ENCODE peak calls at places on chromosomes 7 and 10, in six cellular contexts. One of them, this sample, is unnamed.

GRCh38 chr10:25068152-25069058 is 52.0 kb downstream of the THNSL1 start:
- DNase-seq in body of pancreas: no peak
- DNase-seq in esophagus muscularis mucosa: peak
- DNase-seq in breast epithelium: no peak
- DNase-seq in adrenal gland: no peak
- DNase-seq in A549: no peak
- DNase-seq in this sample: no peak

GRCh38 chr7:75584385-75584784 is 92.3 kb downstream of the SPDYE5 start:
- DNase-seq in body of pancreas: no peak
- DNase-seq in esophagus muscularis mucosa: no peak
- DNase-seq in breast epithelium: no peak
- DNase-seq in adrenal gland: no peak
- DNase-seq in A549: no peak
- DNase-seq in this sample: no peak

GRCh38 chr7:157160433-157160832 is 21.7 kb downstream of the UBE3C start:
- DNase-seq in body of pancreas: no peak
- DNase-seq in esophagus muscularis mucosa: no peak
- DNase-seq in breast epithelium: no peak
- DNase-seq in adrenal gland: no peak
- DNase-seq in A549: no peak
- DNase-seq in this sample: no peak

GRCh38 chr10:73768881-73769280 is 13.0 kb upstream of the CHCHD1 start:
- DNase-seq in body of pancreas: no peak
- DNase-seq in esophagus muscularis mucosa: no peak
- DNase-seq in breast epithelium: no peak
- DNase-seq in adrenal gland: no peak
- DNase-seq in A549: no peak
- DNase-seq in this sample: no peak

GRCh38 chr7:111089822-111090426 is 1.0 kb upstream of the LRRN3 start:
- DNase-seq in body of pancreas: no peak
- DNase-seq in esophagus muscularis mucosa: no peak
- DNase-seq in breast epithelium: no peak
- DNase-seq in adrenal gland: no peak
- DNase-seq in A549: peak
- DNase-seq in this sample: peak

GRCh38 chr7:126637538-126637937 is 615.2 kb downstream of the GRM8 start:
- DNase-seq in body of pancreas: no peak
- DNase-seq in esophagus muscularis mucosa: no peak
- DNase-seq in breast epithelium: no peak
- DNase-seq in adrenal gland: no peak
- DNase-seq in A549: no peak
- DNase-seq in this sample: no peak

GRCh38 chr10:32143302-32143847 is 87.2 kb upstream of the KIF5B start:
- DNase-seq in body of pancreas: no peak
- DNase-seq in esophagus muscularis mucosa: no peak
- DNase-seq in breast epithelium: no peak
- DNase-seq in adrenal gland: no peak
- DNase-seq in A549: no peak
- DNase-seq in this sample: no peak

GRCh38 chr7:69906309-69906995 is 308.2 kb downstream of the AUTS2 start:
- DNase-seq in body of pancreas: no peak
- DNase-seq in esophagus muscularis mucosa: no peak
- DNase-seq in breast epithelium: no peak
- DNase-seq in adrenal gland: no peak
- DNase-seq in A549: no peak
- DNase-seq in this sample: no peak

GRCh38 chr10:91552706-91553105 is 80.2 kb downstream of the PPP1R3C start:
- DNase-seq in body of pancreas: peak
- DNase-seq in esophagus muscularis mucosa: no peak
- DNase-seq in breast epithelium: no peak
- DNase-seq in adrenal gland: peak
- DNase-seq in A549: no peak
- DNase-seq in this sample: no peak

GRCh38 chr10:75404335-75405200 is 3.0 kb upstream of the ZNF503 start:
- DNase-seq in body of pancreas: peak
- DNase-seq in esophagus muscularis mucosa: no peak
- DNase-seq in breast epithelium: peak
- DNase-seq in adrenal gland: peak
- DNase-seq in A549: no peak
- DNase-seq in this sample: no peak

GRCh38 chr10:17262502-17262901 is 34.5 kb downstream of the VIM start:
- DNase-seq in body of pancreas: no peak
- DNase-seq in esophagus muscularis mucosa: no peak
- DNase-seq in breast epithelium: no peak
- DNase-seq in adrenal gland: no peak
- DNase-seq in A549: no peak
- DNase-seq in this sample: peak

GRCh38 chr7:77413128-77413527 is 3.0 kb downstream of the GSAP start:
- DNase-seq in body of pancreas: no peak
- DNase-seq in esophagus muscularis mucosa: no peak
- DNase-seq in breast epithelium: no peak
- DNase-seq in adrenal gland: no peak
- DNase-seq in A549: no peak
- DNase-seq in this sample: no peak

GRCh38 chr7:88184848-88185304 is 35.0 kb downstream of the SRI start:
- DNase-seq in body of pancreas: no peak
- DNase-seq in esophagus muscularis mucosa: no peak
- DNase-seq in breast epithelium: peak
- DNase-seq in adrenal gland: no peak
- DNase-seq in A549: no peak
- DNase-seq in this sample: peak

GRCh38 chr10:32253821-32254220 is 93.1 kb downstream of the EPC1 start:
- DNase-seq in body of pancreas: no peak
- DNase-seq in esophagus muscularis mucosa: no peak
- DNase-seq in breast epithelium: no peak
- DNase-seq in adrenal gland: no peak
- DNase-seq in A549: no peak
- DNase-seq in this sample: no peak

GRCh38 chr10:97810476-97810875 is 38.7 kb upstream of the SFRP5 start:
- DNase-seq in body of pancreas: no peak
- DNase-seq in esophagus muscularis mucosa: no peak
- DNase-seq in breast epithelium: no peak
- DNase-seq in adrenal gland: no peak
- DNase-seq in A549: no peak
- DNase-seq in this sample: no peak

GRCh38 chr10:97888641-97889262 is 39.1 kb downstream of the GOLGA7B start:
- DNase-seq in body of pancreas: no peak
- DNase-seq in esophagus muscularis mucosa: no peak
- DNase-seq in breast epithelium: peak
- DNase-seq in adrenal gland: no peak
- DNase-seq in A549: peak
- DNase-seq in this sample: no peak

GRCh38 chr10:124568858-124569622 is 107.4 kb downstream of the LHPP start:
- DNase-seq in body of pancreas: no peak
- DNase-seq in esophagus muscularis mucosa: no peak
- DNase-seq in breast epithelium: no peak
- DNase-seq in adrenal gland: no peak
- DNase-seq in A549: no peak
- DNase-seq in this sample: no peak

GRCh38 chr10:129768437-129769355 is 195.4 kb downstream of the EBF3 start:
- DNase-seq in body of pancreas: peak
- DNase-seq in esophagus muscularis mucosa: peak
- DNase-seq in breast epithelium: peak
- DNase-seq in adrenal gland: no peak
- DNase-seq in A549: no peak
- DNase-seq in this sample: no peak

GRCh38 chr10:30207485-30208052 is 141.5 kb downstream of the MTPAP start:
- DNase-seq in body of pancreas: no peak
- DNase-seq in esophagus muscularis mucosa: no peak
- DNase-seq in breast epithelium: no peak
- DNase-seq in adrenal gland: no peak
- DNase-seq in A549: no peak
- DNase-seq in this sample: no peak

GRCh38 chr7:90988523-90988922 is 275.7 kb upstream of the FZD1 start:
- DNase-seq in body of pancreas: no peak
- DNase-seq in esophagus muscularis mucosa: no peak
- DNase-seq in breast epithelium: no peak
- DNase-seq in adrenal gland: no peak
- DNase-seq in A549: no peak
- DNase-seq in this sample: no peak

GRCh38 chr10:131155218-131155902 is 156.2 kb downstream of the TCERG1L start:
- DNase-seq in body of pancreas: no peak
- DNase-seq in esophagus muscularis mucosa: no peak
- DNase-seq in breast epithelium: no peak
- DNase-seq in adrenal gland: no peak
- DNase-seq in A549: no peak
- DNase-seq in this sample: no peak

GRCh38 chr10:101545898-101546297 is 42.2 kb downstream of the POLL start:
- DNase-seq in body of pancreas: no peak
- DNase-seq in esophagus muscularis mucosa: no peak
- DNase-seq in breast epithelium: no peak
- DNase-seq in adrenal gland: no peak
- DNase-seq in A549: no peak
- DNase-seq in this sample: peak

GRCh38 chr10:30392564-30392990 is 41.4 kb upstream of the MAP3K8 start:
- DNase-seq in body of pancreas: peak
- DNase-seq in esophagus muscularis mucosa: no peak
- DNase-seq in breast epithelium: peak
- DNase-seq in adrenal gland: peak
- DNase-seq in A549: peak
- DNase-seq in this sample: peak

GRCh38 chr10:77872151-77872946 is 54.2 kb downstream of the DLG5 start:
- DNase-seq in body of pancreas: no peak
- DNase-seq in esophagus muscularis mucosa: no peak
- DNase-seq in breast epithelium: peak
- DNase-seq in adrenal gland: peak
- DNase-seq in A549: no peak
- DNase-seq in this sample: no peak

GRCh38 chr10:101138788-101139420 is 7.8 kb downstream of the TLX1 start:
- DNase-seq in body of pancreas: no peak
- DNase-seq in esophagus muscularis mucosa: no peak
- DNase-seq in breast epithelium: no peak
- DNase-seq in adrenal gland: no peak
- DNase-seq in A549: no peak
- DNase-seq in this sample: no peak

GRCh38 chr10:116742367-116743265 is at the start of gene HSPA12A:
- DNase-seq in body of pancreas: peak
- DNase-seq in esophagus muscularis mucosa: peak
- DNase-seq in breast epithelium: peak
- DNase-seq in adrenal gland: peak
- DNase-seq in A549: peak
- DNase-seq in this sample: peak

DNA sequence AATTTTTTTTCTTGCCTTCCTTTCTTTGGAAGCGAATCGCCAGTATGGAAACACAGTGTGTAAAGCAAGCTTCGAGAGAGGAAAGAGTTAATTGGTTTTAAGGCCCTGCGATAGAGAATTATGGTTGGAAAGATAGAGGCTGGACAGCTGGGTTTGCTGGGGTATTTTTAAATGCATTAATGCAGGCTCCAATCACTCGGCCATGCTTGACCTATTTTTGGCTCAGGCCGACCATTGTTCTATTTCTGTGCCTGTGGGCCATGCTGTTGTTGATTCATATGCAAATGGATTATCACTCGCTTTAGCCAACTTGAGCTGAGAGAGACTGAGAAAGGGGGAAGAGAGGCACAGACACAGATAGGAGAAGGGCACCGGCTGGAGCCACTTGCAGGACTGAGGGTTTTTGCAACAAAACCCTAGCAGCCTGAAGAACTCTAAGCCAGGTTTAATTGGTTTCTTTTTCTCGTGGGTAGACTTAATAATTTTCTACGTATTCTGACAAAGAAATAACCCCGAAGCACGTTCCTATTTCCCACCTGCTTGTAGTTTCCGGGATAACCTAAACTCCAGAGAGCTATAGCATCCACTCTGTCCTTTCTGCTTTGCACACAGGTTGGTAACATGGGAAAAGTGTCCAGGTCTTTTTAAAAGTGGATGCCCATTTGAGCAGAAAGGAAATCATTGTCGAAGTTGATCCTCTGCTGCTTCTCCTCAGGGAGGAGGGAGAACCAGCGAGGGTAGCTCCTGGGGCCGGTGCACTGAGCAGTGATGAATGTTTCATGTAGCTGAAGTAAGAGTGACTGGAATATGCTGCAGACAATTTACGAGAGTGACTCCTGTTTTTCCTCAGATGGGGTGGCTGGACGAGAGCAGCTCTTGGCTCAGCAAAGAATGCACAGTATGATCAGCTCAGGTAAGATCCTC is at the start of gene HDAC9:
- DNase-seq in body of pancreas: no peak
- DNase-seq in esophagus muscularis mucosa: no peak
- DNase-seq in breast epithelium: no peak
- DNase-seq in adrenal gland: peak
- DNase-seq in A549: no peak
- DNase-seq in this sample: no peak
- TF ChIP-seq POLR2A in body of pancreas: no peak
- TF ChIP-seq POLR2A in esophagus muscularis mucosa: no peak
- TF ChIP-seq POLR2A in breast epithelium: no peak
- TF ChIP-seq POLR2A in adrenal gland: no peak
- TF ChIP-seq POLR2A in A549: no peak
- TF ChIP-seq POLR2A in this sample: no peak

GRCh38 chr10:114526497-114527238 is 122.4 kb upstream of the AFAP1L2 start:
- DNase-seq in body of pancreas: peak
- DNase-seq in esophagus muscularis mucosa: peak
- DNase-seq in breast epithelium: peak
- DNase-seq in adrenal gland: no peak
- DNase-seq in A549: peak
- DNase-seq in this sample: peak
- TF ChIP-seq POLR2A in body of pancreas: peak
- TF ChIP-seq POLR2A in esophagus muscularis mucosa: peak
- TF ChIP-seq POLR2A in breast epithelium: peak
- TF ChIP-seq POLR2A in adrenal gland: no peak
- TF ChIP-seq POLR2A in A549: peak
- TF ChIP-seq POLR2A in this sample: no peak

DNA sequence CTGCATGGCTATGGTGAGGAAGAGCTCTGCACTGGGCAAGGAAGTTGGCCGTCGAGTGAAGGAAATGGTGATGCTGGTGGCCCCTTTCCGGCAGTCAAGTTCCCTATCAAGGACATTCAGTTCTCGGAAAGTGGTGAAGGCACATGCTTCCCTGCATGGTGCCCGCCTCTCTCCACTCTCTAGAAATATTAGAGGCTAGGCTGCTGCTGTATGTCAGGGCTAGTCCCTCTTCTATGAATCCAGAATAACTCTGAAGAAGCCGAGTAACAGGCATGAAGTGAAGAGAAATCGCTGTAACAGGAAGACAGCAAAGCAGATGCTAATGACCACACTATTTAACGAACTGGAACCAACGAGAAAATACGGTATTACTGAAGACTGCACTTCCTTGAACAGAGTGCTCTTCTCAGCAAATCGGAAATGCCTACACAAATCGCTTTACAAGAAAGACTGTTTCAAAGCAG is 5.4 kb downstream of the IDI1 start:
- DNase-seq in body of pancreas: no peak
- DNase-seq in esophagus muscularis mucosa: no peak
- DNase-seq in breast epithelium: no peak
- DNase-seq in adrenal gland: no peak
- DNase-seq in A549: no peak
- DNase-seq in this sample: peak
- TF ChIP-seq POLR2A in body of pancreas: peak
- TF ChIP-seq POLR2A in esophagus muscularis mucosa: no peak
- TF ChIP-seq POLR2A in breast epithelium: no peak
- TF ChIP-seq POLR2A in adrenal gland: peak
- TF ChIP-seq POLR2A in A549: no peak
- TF ChIP-seq POLR2A in this sample: no peak

DNA sequence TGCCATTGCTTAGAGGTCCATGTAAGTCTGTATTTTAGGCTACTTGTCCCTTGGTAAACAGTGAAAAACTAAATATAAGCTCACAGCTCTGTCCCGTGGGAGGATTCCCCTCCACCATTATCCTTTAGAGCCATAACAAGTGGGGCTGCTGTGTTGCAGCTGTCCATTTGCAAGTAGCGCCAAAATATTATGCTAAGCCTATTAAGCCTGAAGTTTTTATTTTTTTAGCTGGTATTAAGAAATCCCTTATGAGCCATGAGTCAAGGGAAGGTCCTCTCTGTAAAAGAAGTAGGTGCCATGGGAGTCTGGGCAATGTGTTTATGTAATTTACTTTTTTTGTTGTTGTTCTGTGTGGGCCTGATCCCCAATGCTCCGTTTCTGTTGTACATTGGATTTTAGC is 183.9 kb downstream of the THSD7A start:
- DNase-seq in body of pancreas: no peak
- DNase-seq in esophagus muscularis mucosa: no peak
- DNase-seq in breast epithelium: no peak
- DNase-seq in adrenal gland: no peak
- DNase-seq in A549: no peak
- DNase-seq in this sample: no peak
- TF ChIP-seq POLR2A in body of pancreas: no peak
- TF ChIP-seq POLR2A in esophagus muscularis mucosa: no peak
- TF ChIP-seq POLR2A in breast epithelium: no peak
- TF ChIP-seq POLR2A in adrenal gland: no peak
- TF ChIP-seq POLR2A in A549: no peak
- TF ChIP-seq POLR2A in this sample: no peak

This sample was measured in erythroblast.